ENCODE peak calls at places on chromosome 21, in four cellular contexts. K is dorsolateral prefrontal cortex, C is fibroblast of the aortic adventitia, J is heart right ventricle. M is an unnamed sample.

GRCh38 chr21:27519357-27519756 is 552.5 kb upstream of the ADAMTS5 start:
- DNase-seq in K (no peak), C (peak), J (no peak), M (no peak)

GRCh38 chr21:24163539-24163938 is 1443.7 kb downstream of the MRPL39 start:
- DNase-seq in K (no peak), C (no peak), J (no peak), M (no peak)

GRCh38 chr21:19899645-19900044 is 1098.6 kb upstream of the NCAM2 start:
- DNase-seq in K (no peak), C (no peak), J (no peak), M (no peak)

GRCh38 chr21:17462276-17462981 is 50.4 kb upstream of the CXADR start:
- DNase-seq in K (no peak), C (peak), J (no peak), M (no peak)

GRCh38 chr21:16069713-16070112 is 339.9 kb downstream of the USP25 start:
- DNase-seq in K (no peak), C (no peak), J (no peak), M (no peak)

GRCh38 chr21:36717901-36718465 is 19.1 kb downstream of the SIM2 start:
- DNase-seq in K (no peak), C (no peak), J (no peak), M (no peak)

GRCh38 chr21:43658769-43659135 is 536 bp downstream of the HSF2BP start:
- DNase-seq in K (no peak), C (no peak), J (peak), M (no peak)

GRCh38 chr21:18340387-18340942 is 63.1 kb downstream of the TMPRSS15 start:
- DNase-seq in K (no peak), C (peak), J (no peak), M (peak)

GRCh38 chr21:36723371-36723881 is 24.5 kb downstream of the SIM2 start:
- DNase-seq in K (peak), C (no peak), J (no peak), M (no peak)

GRCh38 chr21:43734830-43735229 is 15.9 kb downstream of the PDXK start:
- DNase-seq in K (no peak), C (peak), J (no peak), M (no peak)

GRCh38 chr21:18887922-18888602 is 484.5 kb upstream of the TMPRSS15 start:
- DNase-seq in K (no peak), C (no peak), J (no peak), M (no peak)

GRCh38 chr21:44365251-44365966 is 12.0 kb downstream of the TRPM2 start:
- DNase-seq in K (peak), C (no peak), J (no peak), M (no peak)

GRCh38 chr21:24375201-24375600 is 1232.1 kb downstream of the MRPL39 start:
- DNase-seq in K (no peak), C (no peak), J (no peak), M (peak)

GRCh38 chr21:37829043-37829442 is 87.2 kb downstream of the KCNJ6 start:
- DNase-seq in K (no peak), C (no peak), J (no peak), M (no peak)

GRCh38 chr21:42986125-42986783 is 11.9 kb downstream of the PKNOX1 start:
- DNase-seq in K (no peak), C (no peak), J (no peak), M (no peak)

GRCh38 chr21:27152996-27153395 is 186.1 kb upstream of the ADAMTS5 start:
- DNase-seq in K (no peak), C (no peak), J (no peak), M (no peak)

GRCh38 chr21:30372139-30372770 is at the start of gene KRTAP13-2:
- DNase-seq in K (no peak), C (no peak), J (no peak), M (no peak)

GRCh38 chr21:26892151-26892550 is 46.9 kb upstream of the ADAMTS1 start:
- DNase-seq in K (no peak), C (no peak), J (no peak), M (no peak)

GRCh38 chr21:21057349-21058062 is 59.3 kb downstream of the NCAM2 start:
- DNase-seq in K (no peak), C (no peak), J (no peak), M (no peak)

GRCh38 chr21:33478858-33479678 is 706 bp downstream of the TMEM50B start:
- DNase-seq in K (no peak), C (peak), J (peak), M (peak)
- TF ChIP-seq CTCF in K (no peak), C (no peak), J (no peak), M (peak)

DNA sequence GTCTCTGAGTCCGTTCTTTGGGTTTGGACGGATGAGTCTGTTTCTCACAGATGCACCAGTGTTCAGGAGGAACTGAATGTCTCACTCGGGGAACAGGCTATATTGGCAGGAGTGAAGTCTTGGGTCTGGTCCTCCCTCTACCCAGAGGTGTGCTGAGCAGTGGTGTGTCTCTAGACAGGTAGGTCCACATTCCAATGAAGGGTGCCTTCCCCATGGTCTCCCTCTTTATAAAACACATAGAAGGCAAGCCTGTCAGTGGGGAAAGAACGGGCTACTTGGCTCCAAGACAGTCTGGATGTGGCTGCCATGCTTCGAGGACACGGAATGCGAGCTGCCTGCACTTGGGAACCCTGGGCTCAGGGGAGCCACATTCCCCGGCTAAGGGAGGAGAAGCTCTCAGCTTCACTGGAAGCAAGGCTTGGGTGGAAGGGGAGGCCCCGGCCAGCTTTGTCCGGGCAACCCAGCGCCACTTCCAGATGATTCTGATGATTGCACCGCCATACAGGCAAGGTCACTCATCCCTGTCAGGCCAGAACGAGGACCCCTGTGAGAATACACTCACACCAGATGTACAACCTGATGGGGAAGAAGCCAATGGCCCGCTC is 29.7 kb upstream of the RIPK4 start:
- DNase-seq in K (no peak), C (no peak), J (no peak), M (no peak)
- TF ChIP-seq CTCF in K (no peak), C (no peak), J (no peak), M (no peak)

DNA sequence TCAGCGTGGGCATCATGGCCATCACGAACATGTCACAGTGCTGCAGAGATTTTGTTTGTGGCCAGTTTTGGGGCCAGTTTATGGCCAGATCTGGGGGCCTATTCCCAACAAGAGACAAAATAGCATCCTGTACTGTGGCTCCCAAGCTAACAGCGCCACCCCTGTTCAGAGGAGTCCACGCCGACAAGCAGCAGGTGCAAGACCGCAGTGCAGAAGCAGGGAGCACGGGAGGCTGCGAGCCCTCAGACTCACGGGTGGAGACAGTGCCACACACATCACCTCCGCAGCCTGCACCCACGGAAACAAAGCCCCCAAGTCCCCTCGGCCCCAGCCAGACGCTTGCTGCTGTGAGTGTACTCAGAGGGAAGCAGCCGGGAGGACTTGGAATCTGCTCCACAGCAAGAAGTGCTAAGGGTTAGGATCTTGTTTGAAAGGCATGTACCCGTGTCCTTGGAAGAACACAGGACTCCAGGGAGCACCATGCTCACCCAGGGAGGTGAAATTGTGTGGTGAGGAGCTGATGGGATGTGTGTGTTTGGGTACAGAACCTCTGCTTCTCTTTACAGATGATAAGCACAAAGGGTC is 7.1 kb downstream of the TCP10L start:
- DNase-seq in K (no peak), C (peak), J (no peak), M (no peak)
- TF ChIP-seq CTCF in K (no peak), C (peak), J (no peak), M (no peak)

DNA sequence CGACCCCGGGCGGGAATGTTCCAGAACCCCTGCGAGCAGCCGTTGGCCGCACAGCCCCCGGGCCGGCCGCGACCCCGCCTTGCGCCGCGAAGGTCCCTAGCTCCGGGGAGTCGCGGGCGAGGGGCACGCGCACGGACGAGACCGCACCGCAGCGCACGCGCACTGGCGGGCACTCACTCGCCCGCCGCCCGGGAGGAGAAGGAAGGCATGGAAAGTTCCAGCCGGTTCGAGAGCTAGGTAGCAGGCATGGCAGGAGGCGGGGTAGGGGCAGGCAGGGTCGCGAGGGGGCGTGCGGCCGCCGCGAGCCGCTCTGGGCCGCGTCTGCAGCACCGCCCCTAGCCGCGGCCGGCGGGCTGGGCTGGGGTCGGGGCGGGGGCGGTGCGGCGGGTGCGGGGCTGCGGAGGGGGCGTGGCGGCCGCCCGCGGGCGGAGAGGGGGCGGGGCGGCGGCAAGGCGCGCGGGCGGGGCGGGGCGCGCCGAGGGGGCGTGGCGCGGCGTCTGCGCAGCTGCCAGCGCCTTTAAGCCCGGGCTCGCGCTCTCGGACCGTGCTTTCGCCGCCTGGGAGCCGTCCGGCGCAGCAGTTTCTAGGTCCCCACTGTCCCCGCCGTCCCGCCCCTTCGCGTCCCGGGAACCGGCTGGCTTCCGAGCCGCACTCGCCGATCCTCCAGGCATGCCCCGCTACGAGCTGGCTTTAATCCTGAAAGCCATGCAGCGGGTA is at the start of the genes MRPS6 and SLC5A3:
- DNase-seq in K (peak), C (peak), J (peak), M (peak)
- TF ChIP-seq CTCF in K (no peak), C (no peak), J (no peak), M (no peak)

GRCh38 chr21:32278518-32279376 is at the start of gene MIS18A:
- DNase-seq in K (peak), C (peak), J (peak), M (peak)
- TF ChIP-seq CTCF in K (no peak), C (no peak), J (peak), M (no peak)

GRCh38 chr21:35191754-35192153 is 142.7 kb upstream of the RUNX1 start:
- DNase-seq in K (no peak), C (no peak), J (no peak), M (no peak)
- TF ChIP-seq CTCF in K (no peak), C (no peak), J (no peak), M (no peak)

GRCh38 chr21:29315155-29315749 is 16.5 kb downstream of the BACH1 start:
- DNase-seq in K (no peak), C (no peak), J (no peak), M (no peak)

GRCh38 chr21:29308456-29308783 is 9.7 kb downstream of the BACH1 start:
- DNase-seq in K (no peak), C (no peak), J (no peak), M (no peak)

GRCh38 chr21:29309703-29310102 is 11.0 kb downstream of the BACH1 start:
- DNase-seq in K (no peak), C (no peak), J (no peak), M (no peak)

GRCh38 chr21:29313662-29314408 is 15.1 kb downstream of the BACH1 start:
- DNase-seq in K (no peak), C (no peak), J (no peak), M (no peak)

DNA sequence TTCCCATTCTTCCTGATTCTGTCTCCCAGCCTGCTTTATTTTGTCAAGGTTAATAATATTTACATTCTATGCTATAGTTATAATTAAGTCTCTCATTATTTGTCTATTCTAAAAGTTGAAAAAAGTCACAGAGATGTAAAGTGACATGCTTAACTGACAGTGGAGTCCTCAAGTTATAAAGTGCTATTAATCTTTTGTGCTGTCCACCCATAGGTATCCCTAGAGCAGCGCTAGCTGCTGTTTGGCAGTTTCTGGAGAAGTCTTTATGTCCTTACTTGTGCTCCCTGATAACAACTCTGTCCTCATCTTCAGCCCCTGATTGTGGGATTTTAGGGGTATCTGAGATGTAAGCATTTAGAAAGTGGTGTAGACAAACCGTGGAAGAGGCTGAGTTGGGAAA is 13.1 kb downstream of the BACH1 start:
- DNase-seq in K (no peak), C (no peak), J (no peak), M (no peak)
- TF ChIP-seq CTCF in K (no peak), C (no peak), J (no peak), M (no peak)

GRCh38 chr21:45620201-45620600 is 23.3 kb upstream of the PCBP3 start:
- DNase-seq in K (no peak), C (no peak), J (no peak), M (no peak)

GRCh38 chr21:45615145-45615711 is 28.3 kb upstream of the PCBP3 start:
- DNase-seq in K (peak), C (peak), J (no peak), M (peak)

GRCh38 chr21:45618287-45618686 is 25.2 kb upstream of the PCBP3 start:
- DNase-seq in K (no peak), C (peak), J (no peak), M (no peak)

GRCh38 chr21:45618846-45619485 is 24.6 kb upstream of the PCBP3 start:
- DNase-seq in K (no peak), C (no peak), J (no peak), M (no peak)

GRCh38 chr21:45617021-45617930 is 26.2 kb upstream of the PCBP3 start:
- DNase-seq in K (peak), C (no peak), J (no peak), M (no peak)
- TF ChIP-seq CTCF in K (no peak), C (no peak), J (no peak), M (no peak)